ENCODE peak calls at places on chromosomes 11 and 22, in five cellular contexts. M, K, A, Y and S are unnamed samples.
A peak's percentile ranks its signal among the peaks of the same experiment; 100 is the strongest.

GRCh38 chr22:43241699-43242386 is 54.9 kb upstream of the TTLL12 start:
- DNase-seq in M (no peak), Y (no peak), K (no peak), A (no peak), S (no peak)

GRCh38 chr11:69592986-69593385 is 48.0 kb upstream of the CCND1 start:
- DNase-seq in A (no peak), K (no peak), Y (no peak), M (no peak), S (no peak)

GRCh38 chr11:35145249-35145648 is 6.3 kb downstream of the CD44 start:
- DNase-seq in K (no peak), Y (no peak), M (no peak), A (no peak), S (peak; percentile 83)

GRCh38 chr11:78737891-78738290 is 163.2 kb upstream of the NARS2 start:
- DNase-seq in A (no peak), K (no peak), M (no peak), Y (no peak), S (no peak)

GRCh38 chr11:112785717-112786116 is 175.5 kb upstream of the NCAM1 start:
- DNase-seq in K (no peak), M (no peak), A (no peak), Y (no peak), S (peak; percentile 29)

GRCh38 chr22:22710719-22711531 is 66.5 kb downstream of the GGTLC2 start:
- DNase-seq in Y (no peak), M (peak; percentile 35), A (peak; percentile 20), K (peak; percentile 34), S (peak; percentile 38)

GRCh38 chr11:409600-410471 is 5.0 kb downstream of the SIGIRR start:
- DNase-seq in K (no peak), M (no peak), A (no peak), Y (no peak), S (no peak)

GRCh38 chr11:47399860-47400812 is 8.3 kb upstream of the SLC39A13 start:
- DNase-seq in M (no peak), Y (no peak), A (no peak), K (peak; percentile 84), S (no peak)

GRCh38 chr11:2529636-2530035 is 84.8 kb downstream of the KCNQ1 start:
- DNase-seq in K (no peak), A (no peak), M (no peak), Y (no peak), S (no peak)

GRCh38 chr11:106679633-106680032 is 338.6 kb downstream of the GUCY1A2 start:
- DNase-seq in Y (no peak), K (no peak), M (no peak), A (no peak), S (no peak)

GRCh38 chr11:12259956-12260355 is 117.4 kb upstream of the PARVA start:
- DNase-seq in M (no peak), A (no peak), Y (no peak), K (no peak), S (no peak)

GRCh38 chr11:124467376-124468061 is 22.0 kb upstream of the OR8B8 start:
- DNase-seq in Y (no peak), A (no peak), M (no peak), K (no peak), S (no peak)

GRCh38 chr22:41757507-41757906 is 43.0 kb upstream of the CCDC134 start:
- DNase-seq in A (no peak), M (no peak), K (no peak), Y (no peak), S (no peak)

GRCh38 chr11:94002226-94002625 is 18.9 kb upstream of the HEPHL1 start:
- DNase-seq in M (no peak), Y (peak; percentile 20), K (no peak), A (no peak), S (no peak)

GRCh38 chr11:36075053-36075452 is 131.2 kb downstream of the LDLRAD3 start:
- DNase-seq in M (no peak), Y (peak; percentile 78), K (no peak), A (no peak), S (peak; percentile 44)

GRCh38 chr11:126646701-126647209 is 291.3 kb downstream of the ST3GAL4 start:
- DNase-seq in K (no peak), M (no peak), A (no peak), Y (peak; percentile 75), S (no peak)

GRCh38 chr11:29019960-29020683 is 911.9 kb downstream of the METTL15 start:
- DNase-seq in K (no peak), Y (peak; percentile 34), A (no peak), M (peak; percentile 52), S (peak; percentile 26)

GRCh38 chr11:74504100-74504691 is 10.7 kb upstream of the LIPT2 start:
- DNase-seq in A (peak; percentile 2), M (no peak), Y (no peak), K (no peak), S (no peak)

GRCh38 chr11:62540804-62541671 is 5.6 kb downstream of the AHNAK start:
- DNase-seq in K (no peak), M (no peak), Y (no peak), A (no peak), S (no peak)

GRCh38 chr11:123549901-123550619 is 104.4 kb downstream of the SCN3B start:
- DNase-seq in M (no peak), K (peak; percentile 61), Y (peak; percentile 28), A (no peak), S (no peak)

GRCh38 chr11:3995307-3995706 is 99.3 kb upstream of the RRM1 start:
- DNase-seq in M (no peak), K (no peak), Y (peak; percentile 56), A (no peak), S (no peak)

GRCh38 chr22:38290347-38290746 is 17.5 kb upstream of the TMEM184B start:
- DNase-seq in Y (no peak), M (no peak), A (no peak), K (no peak), S (no peak)

GRCh38 chr11:112837162-112837826 is 123.9 kb upstream of the NCAM1 start:
- DNase-seq in M (no peak), Y (no peak), A (peak; percentile 24), K (no peak), S (no peak)

GRCh38 chr11:70405679-70406395 is 7.5 kb downstream of the CTTN start:
- DNase-seq in A (no peak), M (no peak), K (no peak), Y (no peak), S (no peak)

GRCh38 chr11:34417203-34417602 is 21.5 kb upstream of the CAT start:
- DNase-seq in Y (no peak), A (no peak), M (no peak), K (no peak), S (no peak)

GRCh38 chr11:35216962-35217667 is 78.1 kb downstream of the CD44 start:
- DNase-seq in A (no peak), M (no peak), K (no peak), Y (no peak), S (no peak)

GRCh38 chr11:75802913-75803820 is 11.8 kb upstream of the UVRAG start:
- DNase-seq in Y (peak; percentile 52), M (peak; percentile 79), A (peak; percentile 34), K (peak; percentile 77), S (no peak)